ENCODE peak calls at places on chromosomes 16 and 17, in five cellular contexts. One of them, this sample, is unnamed.

GRCh38 chr17:74326506-74326905 is 480 bp downstream of the KIF19 start:
- DNase-seq in non-pigmented ciliary epithelial cell: no peak
- DNase-seq in NCI-H2029: no peak
- DNase-seq in AG09309: no peak
- DNase-seq in GDM1: no peak
- DNase-seq in this sample: no peak

GRCh38 chr16:67546761-67547422 is 15.4 kb upstream of the CTCF start:
- DNase-seq in NCI-H2029: peak
- DNase-seq in AG09309: no peak
- DNase-seq in non-pigmented ciliary epithelial cell: no peak
- DNase-seq in GDM1: peak
- DNase-seq in this sample: peak

GRCh38 chr16:14464796-14465195 is 165.3 kb downstream of the PARN start:
- DNase-seq in non-pigmented ciliary epithelial cell: no peak
- DNase-seq in NCI-H2029: no peak
- DNase-seq in GDM1: no peak
- DNase-seq in AG09309: no peak
- DNase-seq in this sample: no peak

GRCh38 chr17:2709173-2709661 is 2.3 kb downstream of the CLUH start:
- DNase-seq in AG09309: no peak
- DNase-seq in NCI-H2029: no peak
- DNase-seq in GDM1: no peak
- DNase-seq in non-pigmented ciliary epithelial cell: no peak
- DNase-seq in this sample: no peak

GRCh38 chr17:48024149-48025039 is 13.2 kb downstream of the COPZ2 start:
- DNase-seq in non-pigmented ciliary epithelial cell: no peak
- DNase-seq in AG09309: no peak
- DNase-seq in GDM1: no peak
- DNase-seq in NCI-H2029: peak
- DNase-seq in this sample: peak

GRCh38 chr17:50329716-50330115 is 16.2 kb upstream of the XYLT2 start:
- DNase-seq in non-pigmented ciliary epithelial cell: no peak
- DNase-seq in GDM1: no peak
- DNase-seq in AG09309: no peak
- DNase-seq in NCI-H2029: no peak
- DNase-seq in this sample: no peak

GRCh38 chr17:27668488-27668823 is 37.5 kb downstream of the LGALS9 start:
- DNase-seq in GDM1: no peak
- DNase-seq in NCI-H2029: no peak
- DNase-seq in AG09309: no peak
- DNase-seq in non-pigmented ciliary epithelial cell: no peak
- DNase-seq in this sample: no peak

GRCh38 chr17:76953926-76954325 is 85.7 kb downstream of the MGAT5B start:
- DNase-seq in NCI-H2029: no peak
- DNase-seq in GDM1: no peak
- DNase-seq in non-pigmented ciliary epithelial cell: no peak
- DNase-seq in AG09309: no peak
- DNase-seq in this sample: no peak

GRCh38 chr17:57597531-57598453 is 147.3 kb downstream of the CCDC182 start:
- DNase-seq in non-pigmented ciliary epithelial cell: peak
- DNase-seq in NCI-H2029: peak
- DNase-seq in GDM1: no peak
- DNase-seq in AG09309: peak
- DNase-seq in this sample: no peak

GRCh38 chr17:17834974-17835373 is 1.8 kb downstream of the SREBF1 start:
- DNase-seq in non-pigmented ciliary epithelial cell: no peak
- DNase-seq in GDM1: no peak
- DNase-seq in NCI-H2029: no peak
- DNase-seq in AG09309: no peak
- DNase-seq in this sample: no peak

This sample was measured in natural killer cell treated with Interleukin-12 subunit alpha and Interleukin-12 subunit beta and Interleukin-15 and Interleukin-18, amount 100 ng/mL, for 72 hours.